ENCODE peak calls at places on chromosomes 6 and 20, in six cellular contexts. B is A549; E is naive B cell; H is tibial artery; X is hypothalamus; K is stimulated activated CD4-positive, alpha-beta T cell treated with anti-CD3 and anti-CD28 coated beads, Interleukin-1b, Interleukin-23, amount 100 ng/mL, for 4 hours. C is an unnamed sample.

GRCh38 chr20:15895126-15895525 is 678.1 kb downstream of the KIF16B start:
- DNase-seq in B (no peak), E (no peak), H (no peak), X (no peak), K (no peak), C (no peak)

GRCh38 chr6:170176621-170177382 is 114.1 kb downstream of the DLL1 start:
- DNase-seq in B (peak), E (no peak), H (no peak), X (no peak), K (no peak), C (no peak)

GRCh38 chr6:127136786-127137185 is 18.3 kb downstream of the RSPO3 start:
- DNase-seq in B (no peak), E (no peak), H (no peak), X (no peak), K (no peak), C (no peak)

GRCh38 chr6:147817042-147817689 is 308.7 kb downstream of the SAMD5 start:
- DNase-seq in B (no peak), E (no peak), H (no peak), X (no peak), K (no peak), C (no peak)

GRCh38 chr20:61636531-61637116 is 384.6 kb downstream of the CDH4 start:
- DNase-seq in B (no peak), E (no peak), H (no peak), X (no peak), K (no peak), C (no peak)

GRCh38 chr6:80544500-80545055 is 438.1 kb downstream of the BCKDHB start:
- DNase-seq in B (no peak), E (no peak), H (no peak), X (no peak), K (no peak), C (no peak)

GRCh38 chr20:51156796-51157119 is 133.9 kb upstream of the KCNG1 start:
- DNase-seq in B (no peak), E (no peak), H (no peak), X (no peak), K (no peak), C (no peak)

GRCh38 chr6:46690126-46690525 is 2.4 kb downstream of the TDRD6 start:
- DNase-seq in B (no peak), E (no peak), H (no peak), X (no peak), K (no peak), C (no peak)

GRCh38 chr6:144064402-144064830 is 31.0 kb downstream of the SF3B5 start:
- DNase-seq in B (no peak), E (peak), H (peak), X (no peak), K (peak), C (peak)

GRCh38 chr6:98203170-98203806 is 631.1 kb upstream of the POU3F2 start:
- DNase-seq in B (no peak), E (no peak), H (no peak), X (no peak), K (no peak), C (no peak)

GRCh38 chr20:542777-543368 is 717 bp downstream of the CSNK2A1 start:
- DNase-seq in B (peak), E (peak), H (no peak), X (no peak), K (peak), C (peak)

GRCh38 chr6:28212510-28213212 is 12.4 kb upstream of the ZSCAN9 start:
- DNase-seq in B (peak), E (no peak), H (no peak), X (no peak), K (peak), C (peak)

GRCh38 chr6:89368107-89368506 is 15.6 kb upstream of the UBE2J1 start:
- DNase-seq in B (peak), E (peak), H (peak), X (peak), K (peak), C (peak)